ENCODE peak calls at places on chromosomes 16 and 17, in ten cellular contexts. M, H, W, U, I, F, J, O, S and B are unnamed samples.

GRCh38 chr16:74868501-74868900 is 93.9 kb upstream of the FA2H start:
- DNase-seq in J (no peak), S (no peak), O (no peak), U (peak), I (no peak), W (peak), H (no peak), F (no peak), M (no peak), B (peak)

GRCh38 chr16:58488531-58488930 is 11.4 kb upstream of the NDRG4 start:
- DNase-seq in U (no peak), W (no peak), M (no peak), H (no peak), J (no peak), S (no peak), F (no peak), I (no peak), O (no peak), B (no peak)

GRCh38 chr16:25155553-25156460 is 44.3 kb downstream of the LCMT1 start:
- DNase-seq in O (no peak), H (no peak), I (no peak), F (no peak), S (no peak), M (no peak), J (no peak), W (no peak), U (no peak), B (no peak)

GRCh38 chr17:19713462-19713861 is 2.9 kb downstream of the SLC47A2 start:
- DNase-seq in U (no peak), M (no peak), S (no peak), J (no peak), I (no peak), H (no peak), F (no peak), O (no peak), W (no peak), B (no peak)

GRCh38 chr16:19179890-19180490 is 11.9 kb downstream of the SYT17 start:
- DNase-seq in H (no peak), M (peak), I (peak), U (peak), W (peak), F (no peak), S (peak), J (peak), O (peak), B (peak)

GRCh38 chr17:11768106-11768505 is 169.8 kb downstream of the DNAH9 start:
- DNase-seq in O (no peak), W (no peak), U (no peak), F (no peak), I (no peak), J (no peak), M (no peak), H (no peak), S (no peak), B (no peak)

GRCh38 chr17:50506298-50506697 is 1.9 kb upstream of the MYCBPAP start:
- DNase-seq in U (no peak), F (no peak), M (no peak), W (no peak), S (no peak), J (no peak), H (no peak), O (no peak), I (no peak), B (no peak)

GRCh38 chr17:57756941-57757340 is 11.8 kb upstream of the CCDC182 start:
- DNase-seq in I (no peak), S (no peak), M (no peak), O (no peak), J (no peak), W (no peak), U (no peak), F (no peak), H (no peak), B (no peak)

GRCh38 chr17:8121531-8122390 is 2.1 kb downstream of the HES7 start:
- DNase-seq in S (peak), W (peak), I (peak), U (peak), H (no peak), J (no peak), M (no peak), O (peak), F (peak), B (no peak)
- TF ChIP-seq CTCF in S (peak), W (peak), I (peak), U (peak), H (no peak), J (peak), M (peak), O (peak), F (peak), B (peak)

GRCh38 chr16:67151431-67152097 is 766 bp upstream of the B3GNT9 start:
- DNase-seq in S (peak), I (no peak), M (no peak), U (no peak), F (no peak), O (no peak), H (no peak), W (no peak), J (no peak), B (no peak)
- TF ChIP-seq CTCF in S (no peak), I (no peak), M (no peak), U (no peak), F (no peak), O (no peak), H (no peak), W (peak), J (no peak), B (no peak)

DNA sequence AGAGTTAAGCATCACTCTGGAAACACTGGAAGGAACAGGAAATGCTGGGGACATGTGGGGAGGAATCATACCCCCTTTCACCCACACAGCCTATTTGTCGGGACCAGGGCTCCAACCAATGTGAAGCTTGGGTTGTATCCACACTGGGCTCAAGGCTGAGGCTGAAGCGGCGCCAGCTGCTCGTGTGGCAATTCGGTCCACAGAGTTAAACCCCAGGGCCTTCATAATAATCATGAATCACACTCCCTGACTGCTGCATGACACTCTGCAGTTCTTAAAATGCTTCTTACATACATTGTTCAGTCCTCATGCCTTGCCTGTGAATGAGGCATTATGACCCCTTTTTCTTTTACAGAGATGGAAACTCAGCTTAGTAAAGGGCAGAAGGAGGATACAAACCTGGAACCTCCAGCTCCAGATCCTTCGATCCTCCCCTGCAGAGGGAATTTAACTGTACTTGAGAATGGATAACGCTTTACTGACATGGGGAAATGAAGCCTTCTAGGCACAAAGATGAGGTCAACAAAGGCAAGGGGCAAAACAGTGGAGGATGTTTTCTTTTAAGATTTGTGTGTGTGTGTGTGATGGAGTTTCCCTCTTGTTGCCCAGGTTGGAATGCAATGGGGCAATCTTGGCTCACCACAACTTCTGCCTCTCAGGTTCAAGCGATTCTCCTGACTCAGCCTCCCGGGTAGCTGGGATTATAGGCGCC is 72.7 kb downstream of the SOX9 start:
- DNase-seq in W (peak), I (no peak), O (no peak), U (peak), J (no peak), H (no peak), F (no peak), M (no peak), S (no peak), B (no peak)
- TF ChIP-seq CTCF in W (no peak), I (no peak), O (no peak), U (no peak), J (no peak), H (no peak), F (no peak), M (no peak), S (no peak), B (no peak)

GRCh38 chr17:34582185-34582900 is 3.0 kb downstream of the TMEM132E start:
- DNase-seq in O (no peak), J (no peak), W (no peak), I (no peak), H (no peak), S (no peak), U (no peak), M (no peak), F (no peak), B (no peak)

GRCh38 chr17:34581446-34582184 is 2.2 kb downstream of the TMEM132E start:
- DNase-seq in F (no peak), J (no peak), S (no peak), I (no peak), M (no peak), H (no peak), W (no peak), O (no peak), U (no peak), B (no peak)

GRCh38 chr17:34582901-34583245 is 3.5 kb downstream of the TMEM132E start:
- DNase-seq in O (no peak), H (no peak), F (no peak), U (no peak), M (no peak), W (no peak), I (no peak), S (no peak), J (no peak), B (no peak)

GRCh38 chr17:34586346-34586846 is 7.0 kb downstream of the TMEM132E start:
- DNase-seq in F (no peak), H (no peak), I (no peak), J (no peak), W (no peak), U (no peak), S (no peak), O (no peak), M (no peak), B (no peak)

DNA sequence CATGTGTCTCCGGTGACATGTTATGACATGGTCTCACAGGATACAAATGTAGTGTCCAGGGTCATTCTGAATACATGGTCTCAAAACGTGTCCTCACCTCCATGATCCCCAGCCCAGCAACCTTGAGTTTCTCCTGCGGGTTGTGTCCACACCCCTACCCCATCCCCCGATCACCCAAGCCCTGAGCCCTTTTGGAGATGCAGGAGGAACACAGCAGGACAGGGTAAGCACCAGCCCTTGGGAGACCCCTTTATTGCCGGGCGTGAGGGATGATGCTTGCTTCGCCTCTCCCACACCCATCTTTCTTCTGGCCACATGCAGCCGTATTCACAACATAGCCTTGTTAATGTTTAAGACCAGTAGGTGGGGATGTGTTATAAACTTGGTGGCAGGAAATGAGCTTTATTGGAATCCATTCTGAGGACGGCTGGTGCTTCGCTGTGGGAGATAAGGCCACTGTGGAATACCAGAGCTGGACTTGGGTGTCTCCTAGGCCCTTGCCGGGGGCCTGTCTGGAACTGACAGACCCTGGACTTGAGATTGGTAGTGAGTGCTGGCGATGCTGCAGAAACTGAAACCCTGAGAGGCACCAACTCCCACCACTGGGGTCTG is 5.5 kb downstream of the TMEM132E start:
- DNase-seq in M (peak), U (peak), J (no peak), F (peak), H (no peak), I (no peak), O (peak), W (no peak), S (peak), B (no peak)
- TF ChIP-seq CTCF in M (no peak), U (peak), J (no peak), F (peak), H (no peak), I (no peak), O (no peak), W (peak), S (peak), B (peak)